ENCODE peak calls at places on chromosomes 2 and 18, in nine cellular contexts. D is psoas muscle, Z is PC-3, Q is WERI-Rb-1, W is neural crest cell, M is upper lobe of right lung, J is mammary epithelial cell, C is Peyer's patch, U is cardiac fibroblast. Y is an unnamed sample.

GRCh38 chr18:55811964-55812363 is 224.0 kb upstream of the TCF4 start:
- DNase-seq in D (no peak), Z (peak), Q (no peak), W (no peak), M (no peak), J (no peak), C (no peak), U (no peak), Y (no peak)

GRCh38 chr2:38013158-38013752 is 62.7 kb downstream of the CYP1B1 start:
- DNase-seq in D (no peak), Z (peak), Q (no peak), W (no peak), M (no peak), J (peak), C (no peak), U (no peak), Y (no peak)

GRCh38 chr2:54065411-54065810 is 50.0 kb upstream of the ACYP2 start:
- DNase-seq in D (no peak), Z (peak), Q (no peak), W (no peak), M (no peak), J (peak), C (no peak), U (no peak), Y (no peak)

GRCh38 chr18:8747440-8747937 is 42.1 kb downstream of the MTCL1 start:
- DNase-seq in D (no peak), Z (peak), Q (no peak), W (no peak), M (no peak), J (no peak), C (no peak), U (peak), Y (no peak)

GRCh38 chr2:241967096-241967495 is 97.6 kb downstream of the RTP5 start:
- DNase-seq in D (no peak), Z (no peak), Q (no peak), W (no peak), M (no peak), J (no peak), C (peak), U (no peak), Y (no peak)

GRCh38 chr18:10872297-10872696 is 277.1 kb downstream of the PIEZO2 start:
- DNase-seq in D (peak), Z (no peak), Q (no peak), W (no peak), M (no peak), J (no peak), C (no peak), U (peak), Y (no peak)

GRCh38 chr18:56888978-56889377 is 237.8 kb downstream of the WDR7 start:
- DNase-seq in D (no peak), Z (no peak), Q (no peak), W (no peak), M (no peak), J (no peak), C (no peak), U (no peak), Y (no peak)

GRCh38 chr2:235690082-235690808 is 196.4 kb downstream of the AGAP1 start:
- DNase-seq in D (no peak), Z (no peak), Q (no peak), W (no peak), M (no peak), J (no peak), C (peak), U (no peak), Y (no peak)

GRCh38 chr18:35739778-35740177 is 158.2 kb downstream of the GALNT1 start:
- DNase-seq in D (no peak), Z (no peak), Q (no peak), W (no peak), M (no peak), J (no peak), C (no peak), U (no peak), Y (no peak)

GRCh38 chr2:182404102-182404501 is 22.7 kb downstream of the PDE1A start:
- DNase-seq in D (no peak), Z (no peak), Q (no peak), W (no peak), M (no peak), J (no peak), C (no peak), U (peak), Y (no peak)

GRCh38 chr2:189560273-189560586 is 20.4 kb downstream of the SLC40A1 start:
- DNase-seq in D (no peak), Z (no peak), Q (no peak), W (no peak), M (no peak), J (no peak), C (no peak), U (no peak), Y (no peak)

GRCh38 chr18:51251625-51252024 is 54.1 kb upstream of the MEX3C start:
- DNase-seq in D (no peak), Z (no peak), Q (no peak), W (no peak), M (no peak), J (no peak), C (no peak), U (no peak), Y (no peak)

GRCh38 chr2:225192869-225193268 is 150.6 kb upstream of the DOCK10 start:
- DNase-seq in D (no peak), Z (peak), Q (no peak), W (no peak), M (no peak), J (no peak), C (no peak), U (no peak), Y (no peak)

GRCh38 chr2:102621630-102622029 is 2.3 kb downstream of the SLC9A2 start:
- DNase-seq in D (no peak), Z (peak), Q (no peak), W (no peak), M (no peak), J (no peak), C (no peak), U (no peak), Y (no peak)

GRCh38 chr2:75484840-75485239 is 75.9 kb downstream of the EVA1A start:
- DNase-seq in D (no peak), Z (no peak), Q (no peak), W (no peak), M (no peak), J (no peak), C (no peak), U (no peak), Y (no peak)

GRCh38 chr2:75483878-75484277 is 76.9 kb downstream of the EVA1A start:
- DNase-seq in D (no peak), Z (no peak), Q (no peak), W (no peak), M (no peak), J (no peak), C (no peak), U (no peak), Y (no peak)

GRCh38 chr2:75482398-75482797 is 78.3 kb downstream of the EVA1A start:
- DNase-seq in D (no peak), Z (no peak), Q (no peak), W (no peak), M (no peak), J (no peak), C (no peak), U (no peak), Y (no peak)

GRCh38 chr2:75476778-75477177 is 84.0 kb downstream of the EVA1A start:
- DNase-seq in D (no peak), Z (no peak), Q (no peak), W (no peak), M (no peak), J (peak), C (no peak), U (peak), Y (no peak)

DNA sequence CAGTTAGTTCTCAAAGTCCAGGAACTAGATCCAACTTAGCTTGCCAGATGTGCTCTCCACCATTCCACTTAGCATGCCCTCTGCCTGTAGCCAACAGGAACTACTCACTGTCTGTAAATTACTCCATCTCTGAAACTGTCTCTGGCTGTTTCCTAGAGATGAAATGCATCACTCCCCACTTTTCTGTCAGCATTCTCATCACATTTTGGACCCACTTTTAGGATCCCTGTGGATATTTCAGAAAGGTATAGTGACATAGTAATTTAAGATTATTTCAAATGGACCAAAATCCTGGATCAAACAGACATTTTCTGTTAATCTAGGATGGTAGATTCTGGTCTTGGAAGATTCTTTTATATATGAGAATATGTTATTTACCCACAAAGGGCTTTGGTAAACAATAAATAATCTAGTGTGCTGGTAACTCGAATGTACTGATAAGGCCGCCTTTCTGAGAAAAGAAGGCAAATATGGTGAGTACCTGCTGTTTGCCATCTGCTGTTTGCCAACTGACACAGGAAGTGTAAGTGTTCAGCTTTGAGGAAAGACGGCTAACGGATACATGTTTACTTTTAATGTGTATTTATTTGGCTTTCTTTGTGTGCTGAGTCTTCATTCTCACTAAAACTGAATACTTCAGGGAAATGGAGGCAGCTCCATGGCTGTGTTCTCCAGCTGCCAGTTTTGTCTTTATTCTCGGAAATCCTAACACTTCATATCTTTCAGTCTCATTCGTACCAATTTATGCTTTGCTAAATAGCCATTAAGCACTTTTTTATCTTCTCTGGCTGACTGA is 79.5 kb downstream of the EVA1A start:
- DNase-seq in D (no peak), Z (peak), Q (no peak), W (no peak), M (no peak), J (peak), C (no peak), U (peak), Y (no peak)
- TF ChIP-seq CTCF in D (no peak), Z (peak), Q (peak), W (peak), M (peak), J (peak), C (peak), U (peak), Y (no peak)

GRCh38 chr2:70732736-70733427 is 35.1 kb downstream of the ADD2 start:
- DNase-seq in D (no peak), Z (no peak), Q (no peak), W (no peak), M (no peak), J (no peak), C (no peak), U (no peak), Y (no peak)
- TF ChIP-seq CTCF in D (no peak), Z (no peak), Q (no peak), W (no peak), M (no peak), J (no peak), C (no peak), U (no peak), Y (no peak)

GRCh38 chr18:37578886-37579513 is 13.4 kb upstream of the CELF4 start:
- DNase-seq in D (no peak), Z (peak), Q (peak), W (no peak), M (no peak), J (peak), C (no peak), U (peak), Y (no peak)
- TF ChIP-seq CTCF in D (peak), Z (peak), Q (peak), W (peak), M (peak), J (peak), C (peak), U (no peak), Y (peak)

DNA sequence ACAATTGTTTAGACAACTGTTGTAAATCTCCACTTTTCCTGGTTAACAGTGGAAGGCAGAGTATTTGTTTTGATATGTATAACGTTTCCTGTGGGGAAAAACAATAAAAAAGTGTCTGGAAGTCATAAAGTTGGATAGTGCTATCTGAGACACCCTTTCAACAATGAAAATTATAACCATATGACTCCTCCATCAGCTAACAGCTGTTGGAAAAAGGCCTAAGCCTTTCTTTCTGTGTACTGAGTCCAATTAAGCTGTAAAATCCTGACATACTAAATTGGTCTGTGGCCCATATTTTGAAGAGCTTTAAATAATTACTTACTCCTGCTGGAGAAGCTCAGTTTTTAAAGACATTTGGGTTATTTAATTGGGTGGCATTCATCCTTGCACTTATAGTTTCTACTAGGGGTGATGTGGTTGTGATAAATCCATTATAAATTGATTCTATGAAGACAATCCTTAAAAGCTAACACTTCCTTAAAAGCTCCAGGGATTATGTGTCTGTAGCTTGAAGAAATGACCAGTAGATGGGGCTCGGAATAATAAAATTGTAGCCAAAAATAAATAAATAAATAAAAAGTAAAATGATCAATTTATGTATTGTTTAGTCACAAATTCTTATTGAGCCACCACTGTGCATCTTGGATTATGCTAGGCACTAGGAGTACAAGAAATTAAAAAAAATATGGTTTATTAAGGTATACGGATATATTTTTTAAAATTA is 698.2 kb upstream of the NXPH2 start:
- DNase-seq in D (no peak), Z (peak), Q (no peak), W (no peak), M (no peak), J (no peak), C (no peak), U (no peak), Y (no peak)
- TF ChIP-seq CTCF in D (no peak), Z (peak), Q (no peak), W (peak), M (no peak), J (no peak), C (no peak), U (no peak), Y (no peak)

GRCh38 chr2:158392683-158393082 is 63.9 kb downstream of the CCDC148 start:
- DNase-seq in D (no peak), Z (no peak), Q (no peak), W (no peak), M (no peak), J (no peak), C (no peak), U (no peak), Y (no peak)

GRCh38 chr2:158391876-158392275 is 64.7 kb downstream of the CCDC148 start:
- DNase-seq in D (no peak), Z (peak), Q (no peak), W (no peak), M (no peak), J (peak), C (no peak), U (no peak), Y (no peak)

GRCh38 chr2:158385646-158386045 is 70.9 kb downstream of the CCDC148 start:
- DNase-seq in D (no peak), Z (no peak), Q (no peak), W (no peak), M (no peak), J (no peak), C (no peak), U (no peak), Y (no peak)

GRCh38 chr2:158391361-158391760 is 65.2 kb downstream of the CCDC148 start:
- DNase-seq in D (no peak), Z (no peak), Q (no peak), W (no peak), M (no peak), J (no peak), C (no peak), U (no peak), Y (no peak)

GRCh38 chr2:158388159-158388558 is 68.4 kb downstream of the CCDC148 start:
- DNase-seq in D (no peak), Z (no peak), Q (no peak), W (no peak), M (no peak), J (no peak), C (no peak), U (no peak), Y (no peak)
- TF ChIP-seq CTCF in D (no peak), Z (no peak), Q (no peak), W (no peak), M (no peak), J (no peak), C (no peak), U (peak), Y (no peak)

DNA sequence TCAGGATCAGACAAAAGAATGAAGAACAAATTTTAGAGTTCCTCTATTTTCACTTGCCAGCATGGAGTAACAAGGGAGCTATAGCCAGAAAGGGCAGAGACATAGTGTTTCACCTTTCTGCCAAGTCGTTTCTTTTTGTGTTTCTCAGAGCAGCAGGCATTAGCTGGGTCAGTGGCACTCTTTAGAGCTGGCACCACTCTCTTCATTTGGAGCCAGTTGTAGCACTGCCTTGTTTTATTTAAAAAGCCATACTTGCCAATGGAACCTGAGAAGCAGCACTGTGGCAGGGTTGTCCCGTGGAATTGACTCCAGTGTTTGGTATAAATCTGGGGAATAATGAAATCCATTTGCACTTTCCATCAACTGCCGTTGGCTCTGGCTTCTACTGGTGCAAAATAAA is 64.0 kb downstream of the LRRTM4 start:
- DNase-seq in D (no peak), Z (no peak), Q (no peak), W (no peak), M (no peak), J (no peak), C (no peak), U (no peak), Y (no peak)
- TF ChIP-seq CTCF in D (no peak), Z (no peak), Q (no peak), W (no peak), M (no peak), J (no peak), C (no peak), U (no peak), Y (no peak)

DNA sequence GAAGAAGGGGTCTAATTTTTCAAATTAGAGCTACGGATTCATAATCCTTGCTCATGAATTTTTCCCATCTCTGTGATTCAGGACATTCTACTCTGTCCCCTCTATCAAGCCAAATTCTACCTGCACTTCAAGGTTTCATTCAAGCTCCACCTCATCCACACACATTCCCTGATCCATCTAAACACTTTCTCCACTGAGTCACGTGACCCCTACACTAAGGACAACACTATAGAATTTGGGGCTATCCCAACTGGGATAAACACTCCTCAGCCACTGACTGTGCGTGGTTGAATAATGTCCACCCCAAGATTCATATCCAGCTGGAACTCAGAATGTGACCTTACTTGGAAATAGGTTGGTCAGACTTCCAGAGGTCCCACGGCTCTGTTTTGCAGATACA is 159.9 kb upstream of the ACVR2A start:
- DNase-seq in D (no peak), Z (no peak), Q (no peak), W (no peak), M (no peak), J (no peak), C (no peak), U (no peak), Y (no peak)
- TF ChIP-seq CTCF in D (no peak), Z (no peak), Q (no peak), W (no peak), M (no peak), J (no peak), C (no peak), U (no peak), Y (no peak)